ENCODE peak calls at places on chromosome 17, in eight cellular contexts. J, S, N, E, Z, M, P and H are unnamed samples. For H3K4me1, the result is how much of the 10 kb centered on the place peaks cover.

GRCh38 chr17:55149485-55149884 is 115.3 kb upstream of the HLF start:
- DNase-seq in J (no peak), S (no peak), N (no peak), E (no peak), Z (no peak), M (no peak), P (no peak), H (no peak)

GRCh38 chr17:82424001-82424862 is 5.8 kb upstream of the OGFOD3 start:
- DNase-seq in J (no peak), S (no peak), N (peak), E (no peak), Z (no peak), M (peak), P (peak), H (peak)

GRCh38 chr17:57501016-57501415 is 244.1 kb downstream of the CCDC182 start:
- DNase-seq in J (no peak), S (no peak), N (no peak), E (no peak), Z (no peak), M (no peak), P (no peak), H (no peak)

GRCh38 chr17:58348038-58348437 is 4.0 kb downstream of the SUPT4H1 start:
- DNase-seq in J (no peak), S (no peak), N (no peak), E (no peak), Z (no peak), M (no peak), P (no peak), H (no peak)

GRCh38 chr17:9671559-9671958 is 26.2 kb downstream of the USP43 start:
- DNase-seq in J (no peak), S (no peak), N (no peak), E (no peak), Z (no peak), M (no peak), P (no peak), H (no peak)

GRCh38 chr17:45852535-45853297 is 8.0 kb downstream of the SPPL2C start:
- DNase-seq in J (no peak), S (no peak), N (peak), E (peak), Z (peak), M (peak), P (peak), H (peak)

GRCh38 chr17:42284020-42284369 is 4.3 kb upstream of the STAT5A start:
- DNase-seq in J (no peak), S (no peak), N (no peak), E (no peak), Z (no peak), M (no peak), P (no peak), H (no peak)

GRCh38 chr17:56690441-56691291 is 97.2 kb downstream of the NOG start:
- DNase-seq in J (no peak), S (no peak), N (no peak), E (no peak), Z (no peak), M (no peak), P (no peak), H (no peak)

GRCh38 chr17:21419299-21420239 is 43.4 kb downstream of the KCNJ12 start:
- DNase-seq in J (no peak), S (no peak), N (no peak), E (no peak), Z (no peak), M (no peak), P (no peak), H (no peak)

GRCh38 chr17:48307814-48308411 is 122.1 kb downstream of the SKAP1 start:
- DNase-seq in J (no peak), S (peak), N (peak), E (peak), Z (peak), M (peak), P (peak), H (peak)

GRCh38 chr17:55420067-55420775 is 1.4 kb downstream of the MMD start:
- DNase-seq in J (no peak), S (no peak), N (no peak), E (no peak), Z (no peak), M (no peak), P (no peak), H (no peak)

GRCh38 chr17:14856156-14856555 is 409.0 kb downstream of the PMP22 start:
- DNase-seq in J (no peak), S (no peak), N (no peak), E (no peak), Z (no peak), M (no peak), P (no peak), H (no peak)

GRCh38 chr17:57009737-57010445 is 32.0 kb downstream of the SCPEP1 start:
- DNase-seq in J (peak), S (peak), N (peak), E (peak), Z (peak), M (peak), P (peak), H (peak)

GRCh38 chr17:43914451-43914850 is 7.1 kb upstream of the MPP2 start:
- DNase-seq in J (no peak), S (no peak), N (no peak), E (no peak), Z (no peak), M (no peak), P (no peak), H (no peak)

GRCh38 chr17:60959696-60960095 is 282.0 kb downstream of the BCAS3 start:
- DNase-seq in J (no peak), S (no peak), N (no peak), E (no peak), Z (peak), M (no peak), P (no peak), H (no peak)

GRCh38 chr17:58520843-58521430 is 6.5 kb upstream of the MTMR4 start:
- DNase-seq in J (no peak), S (no peak), N (peak), E (no peak), Z (no peak), M (no peak), P (no peak), H (no peak)

GRCh38 chr17:65914784-65915342 is 277.1 kb downstream of the CEP112 start:
- DNase-seq in J (peak), S (no peak), N (peak), E (no peak), Z (peak), M (no peak), P (peak), H (peak)

GRCh38 chr17:44235583-44235936 is 16.1 kb upstream of the UBTF start:
- DNase-seq in J (no peak), S (peak), N (no peak), E (no peak), Z (no peak), M (peak), P (peak), H (no peak)

GRCh38 chr17:33980193-33980592 is 274.9 kb upstream of the CCL2 start:
- DNase-seq in J (peak), S (no peak), N (no peak), E (no peak), Z (no peak), M (no peak), P (no peak), H (no peak)

GRCh38 chr17:1745513-1746020 is 2.9 kb downstream of the SERPINF2 start:
- DNase-seq in J (no peak), S (no peak), N (no peak), E (no peak), Z (no peak), M (no peak), P (no peak), H (no peak)

GRCh38 chr17:35847633-35848373 is 20.9 kb downstream of the HEATR9 start:
- DNase-seq in J (no peak), S (no peak), N (no peak), E (no peak), Z (no peak), M (no peak), P (no peak), H (no peak)

GRCh38 chr17:72332367-72332766 is 211.5 kb downstream of the SOX9 start:
- DNase-seq in J (peak), S (no peak), N (peak), E (no peak), Z (no peak), M (no peak), P (no peak), H (no peak)

GRCh38 chr17:63019138-63019873 is 53.3 kb downstream of the TANC2 start:
- DNase-seq in J (no peak), S (peak), N (no peak), E (no peak), Z (no peak), M (peak), P (no peak), H (no peak)

GRCh38 chr17:9658593-9659211 is 13.4 kb downstream of the USP43 start:
- DNase-seq in J (no peak), S (no peak), N (no peak), E (no peak), Z (no peak), M (no peak), P (peak), H (peak)

GRCh38 chr17:76145231-76146052 is 4.4 kb upstream of the FOXJ1 start:
- DNase-seq in J (peak), S (no peak), N (peak), E (no peak), Z (peak), M (no peak), P (no peak), H (no peak)

GRCh38 chr17:9948967-9949366 is 43.9 kb upstream of the RCVRN start:
- DNase-seq in J (no peak), S (no peak), N (no peak), E (no peak), Z (no peak), M (no peak), P (no peak), H (no peak)

GRCh38 chr17:15890279-15890892 is 54.5 kb upstream of the ADORA2B start:
- DNase-seq in J (no peak), S (no peak), N (no peak), E (no peak), Z (no peak), M (no peak), P (no peak), H (no peak)

GRCh38 chr17:42980274-42980765 is at the start of gene RUNDC1:
- DNase-seq in J (peak), S (no peak), N (peak), E (no peak), Z (peak), M (peak), P (peak), H (peak)

GRCh38 chr17:3535253-3535995 is 22.2 kb downstream of the TRPV3 start:
- DNase-seq in J (no peak), S (no peak), N (no peak), E (peak), Z (peak), M (no peak), P (peak), H (peak)

GRCh38 chr17:80262291-80262690 is 1.6 kb downstream of the RNF213 start:
- DNase-seq in J (no peak), S (no peak), N (no peak), E (no peak), Z (no peak), M (no peak), P (no peak), H (no peak)

GRCh38 chr17:80260791-80261158 is at the start of gene RNF213:
- DNase-seq in J (no peak), S (no peak), N (peak), E (no peak), Z (peak), M (peak), P (no peak), H (peak)

GRCh38 chr17:80261895-80262279 is 1.2 kb downstream of the RNF213 start:
- DNase-seq in J (no peak), S (no peak), N (no peak), E (no peak), Z (no peak), M (no peak), P (no peak), H (no peak)

GRCh38 chr17:80259642-80260535 is 763 bp upstream of the RNF213 start:
- DNase-seq in J (no peak), S (no peak), N (peak), E (no peak), Z (peak), M (peak), P (peak), H (peak)

DNA sequence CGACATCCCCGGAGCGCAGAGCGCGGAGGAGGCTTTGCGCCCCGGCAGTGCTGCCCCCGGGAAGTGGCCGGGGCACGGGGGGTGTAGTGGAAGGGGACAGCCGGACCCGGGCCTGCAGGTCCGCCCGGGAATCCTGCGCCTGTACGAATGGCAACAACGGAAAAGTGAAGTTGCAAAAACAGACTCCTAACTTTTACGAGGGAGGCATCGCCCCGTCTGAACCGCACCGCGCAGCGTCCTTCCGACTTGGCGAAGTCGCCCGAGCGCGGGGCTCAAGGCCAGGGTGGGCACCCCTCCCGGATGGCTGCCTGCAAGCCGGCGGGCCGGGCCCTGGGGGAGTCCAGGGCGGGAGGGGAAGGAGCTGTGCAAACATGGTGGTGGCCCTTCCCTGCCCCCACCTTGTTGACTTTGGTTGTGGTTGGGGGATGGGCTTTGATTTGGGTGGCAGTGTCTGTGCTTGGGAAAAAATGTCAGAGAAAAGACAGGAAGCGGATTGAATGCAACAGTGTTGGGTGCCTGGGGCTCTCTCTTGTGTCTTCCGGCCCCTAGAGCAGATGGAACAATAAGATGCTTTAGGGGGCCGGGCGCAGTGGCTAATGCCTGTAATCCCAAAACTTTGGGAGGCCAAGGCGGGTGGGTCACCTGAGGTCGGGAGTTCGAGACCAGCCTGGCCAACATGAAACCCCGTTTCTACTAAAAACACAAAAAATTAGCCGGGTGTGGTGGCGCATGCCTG is 675 bp downstream of the RNF213 start:
- DNase-seq in J (no peak), S (no peak), N (peak), E (peak), Z (peak), M (peak), P (no peak), H (peak)
- TF ChIP-seq EZH2 in J (no peak), S (no peak), N (no peak), E (no peak), Z (no peak), M (no peak), P (no peak), H (no peak)

GRCh38 chr17:81329927-81330883 is 35.1 kb upstream of the SLC38A10 start:
- DNase-seq in J (no peak), S (no peak), N (no peak), E (no peak), Z (no peak), M (peak), P (no peak), H (no peak)

GRCh38 chr17:81331527-81332043 is 36.5 kb upstream of the SLC38A10 start:
- DNase-seq in J (no peak), S (no peak), N (no peak), E (no peak), Z (no peak), M (no peak), P (no peak), H (no peak)

GRCh38 chr17:81332118-81332834 is 37.2 kb upstream of the SLC38A10 start:
- DNase-seq in J (no peak), S (no peak), N (no peak), E (no peak), Z (no peak), M (no peak), P (no peak), H (no peak)

GRCh38 chr17:81329279-81329926 is 34.3 kb upstream of the SLC38A10 start:
- DNase-seq in J (no peak), S (peak), N (peak), E (no peak), Z (peak), M (peak), P (peak), H (peak)

DNA sequence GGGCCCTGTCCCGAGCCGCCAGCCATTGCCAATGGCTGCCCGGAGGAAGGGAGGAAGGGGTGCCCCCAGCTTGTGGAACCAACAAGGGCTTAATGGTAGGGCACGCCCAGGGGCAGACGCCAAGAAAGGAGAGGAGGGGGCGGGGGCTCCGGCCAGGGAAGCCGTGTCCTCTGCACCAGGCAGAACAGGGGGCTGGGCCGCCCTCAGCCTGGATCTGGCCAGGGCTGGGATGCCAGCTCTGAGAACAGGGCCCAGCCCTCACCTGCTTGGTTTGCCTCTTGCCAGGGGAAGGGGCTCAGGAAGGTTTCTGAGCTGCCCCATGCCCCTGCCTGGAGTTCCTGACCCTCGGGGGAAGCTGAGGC is 35.8 kb upstream of the SLC38A10 start:
- DNase-seq in J (no peak), S (no peak), N (no peak), E (no peak), Z (no peak), M (no peak), P (no peak), H (no peak)
- H3K4me1 ChIP-seq in J (under half), S (under half), N (under half), E (under half), Z (under half), M (half or more), P (under half), H (under half)

DNA sequence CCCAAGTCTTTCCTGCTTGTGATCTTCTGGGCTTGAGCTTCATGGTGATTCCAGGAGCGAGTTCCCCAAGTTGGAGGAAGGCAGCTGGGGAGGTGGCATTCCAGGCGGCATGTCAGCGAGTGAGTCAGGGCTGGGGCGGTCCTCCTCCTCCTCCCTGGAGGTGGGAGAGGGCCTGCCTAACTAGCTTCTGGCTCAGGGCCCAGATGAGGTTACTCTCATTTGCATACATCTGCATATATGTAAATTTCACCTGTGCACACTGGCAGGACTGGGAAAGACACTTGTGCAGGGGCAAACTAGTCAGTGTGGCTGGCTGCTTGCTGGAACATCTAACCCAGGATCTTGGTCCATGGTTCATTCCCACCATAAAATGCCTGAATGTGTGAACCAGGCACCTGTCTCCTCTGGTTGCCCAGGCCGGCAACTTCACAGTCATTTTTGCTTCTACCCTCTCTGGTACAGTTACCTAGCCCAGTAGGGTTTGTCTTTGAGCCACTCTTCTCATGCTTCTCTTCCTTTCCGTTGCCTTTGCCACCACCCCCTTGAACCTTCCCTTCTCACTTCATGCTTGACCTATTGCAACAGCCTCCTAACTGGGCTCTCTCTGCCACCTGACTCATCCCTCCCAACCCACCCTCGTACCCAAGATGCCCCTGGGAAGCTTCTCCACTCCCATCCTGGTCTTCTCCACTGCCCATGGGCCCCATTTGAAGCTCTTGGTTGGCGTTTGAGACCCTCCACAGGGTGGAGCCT is 9.6 kb upstream of the DLX4 start:
- DNase-seq in J (no peak), S (no peak), N (no peak), E (no peak), Z (no peak), M (peak), P (no peak), H (peak)
- TF ChIP-seq EZH2 in J (no peak), S (no peak), N (no peak), E (no peak), Z (no peak), M (no peak), P (no peak), H (no peak)

DNA sequence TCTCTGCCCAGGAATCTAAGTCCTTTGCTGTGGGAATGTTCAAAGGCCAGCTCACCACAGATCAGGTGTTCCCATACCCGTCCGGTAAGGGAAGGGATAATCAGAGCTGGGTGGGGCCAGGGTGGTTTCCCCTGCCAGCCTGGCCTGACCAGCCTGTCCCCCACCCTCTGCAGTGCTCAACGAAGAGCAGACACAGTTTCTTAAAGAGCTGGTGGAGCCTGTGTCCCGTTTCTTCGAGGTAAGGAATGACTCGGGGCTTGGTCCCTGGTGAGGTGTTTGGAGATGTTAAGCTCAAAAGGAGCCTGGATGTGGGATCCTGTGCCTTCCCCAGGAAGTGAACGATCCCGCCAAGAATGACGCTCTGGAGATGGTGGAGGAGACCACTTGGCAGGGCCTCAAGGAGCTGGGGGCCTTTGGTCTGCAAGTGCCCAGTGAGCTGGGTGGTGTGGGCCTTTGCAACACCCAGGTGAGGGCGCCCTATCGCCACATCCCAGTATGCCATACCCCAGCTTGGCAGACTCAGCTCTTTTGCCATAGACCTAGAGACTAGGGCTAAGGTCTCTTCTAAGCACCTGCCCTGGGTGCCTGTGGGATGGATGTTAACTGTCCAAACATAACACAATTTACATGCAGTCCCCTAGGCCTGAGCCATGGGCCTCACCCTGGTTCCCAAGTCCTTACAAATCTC is 999 bp downstream of the ACADVL start:
- DNase-seq in J (no peak), S (no peak), N (peak), E (no peak), Z (peak), M (peak), P (peak), H (peak)
- H3K4me1 ChIP-seq in J (under half), S (under half), N (under half), E (under half), Z (under half), M (under half), P (under half), H (under half)